ENCODE peak calls at places on chromosomes 3 and 15, in nine cellular contexts. A is nephron progenitor cell; V is CD8-positive, alpha-beta memory T cell; S is Daoy; J is brain microvascular endothelial cell; B is MCF 10A; I is OCI-M1; F is GDM1; U is stimulated activated CD4-positive, alpha-beta T cell treated with anti-CD3 and anti-CD28 coated beads, TNF-alpha, amount 100 ng/mL, for 4 hours. Q is an unnamed sample.

GRCh38 chr3:42780892-42781700 is 8.0 kb upstream of the CCDC13 start:
- DNase-seq in A (peak), V (no peak), S (peak), J (peak), B (peak), I (peak), F (peak), U (no peak), Q (no peak)

GRCh38 chr3:102471001-102471400 is 36.2 kb downstream of the ZPLD1 start:
- DNase-seq in A (no peak), V (no peak), S (peak), J (no peak), B (peak), I (no peak), F (no peak), U (no peak), Q (no peak)

GRCh38 chr3:168036654-168037419 is 58.9 kb downstream of the GOLIM4 start:
- DNase-seq in A (no peak), V (no peak), S (no peak), J (no peak), B (no peak), I (no peak), F (no peak), U (no peak), Q (no peak)

GRCh38 chr3:9852528-9852927 is 8.7 kb upstream of the RPUSD3 start:
- DNase-seq in A (no peak), V (no peak), S (no peak), J (no peak), B (no peak), I (peak), F (no peak), U (no peak), Q (no peak)

GRCh38 chr3:123098411-123099330 is 31.8 kb downstream of the PDIA5 start:
- DNase-seq in A (no peak), V (no peak), S (no peak), J (no peak), B (no peak), I (no peak), F (no peak), U (no peak), Q (no peak)

GRCh38 chr3:173465112-173465511 is 67.6 kb downstream of the NLGN1 start:
- DNase-seq in A (no peak), V (no peak), S (peak), J (peak), B (peak), I (no peak), F (no peak), U (no peak), Q (no peak)

GRCh38 chr3:49868951-49869454 is 703 bp downstream of the CAMKV start:
- DNase-seq in A (peak), V (no peak), S (no peak), J (no peak), B (no peak), I (no peak), F (no peak), U (no peak), Q (no peak)

GRCh38 chr3:129313983-129314756 is 35.5 kb downstream of the HMCES start:
- DNase-seq in A (no peak), V (no peak), S (peak), J (no peak), B (peak), I (peak), F (no peak), U (no peak), Q (no peak)

GRCh38 chr3:111828506-111828905 is 30.6 kb upstream of the PHLDB2 start:
- DNase-seq in A (no peak), V (no peak), S (no peak), J (no peak), B (no peak), I (no peak), F (no peak), U (no peak), Q (no peak)

GRCh38 chr3:72630614-72631344 is 217.5 kb downstream of the SHQ1 start:
- DNase-seq in A (peak), V (no peak), S (no peak), J (no peak), B (no peak), I (no peak), F (no peak), U (no peak), Q (no peak)

GRCh38 chr15:101025116-101025885 is 106.1 kb downstream of the LRRK1 start:
- DNase-seq in A (no peak), V (no peak), S (no peak), J (no peak), B (no peak), I (no peak), F (no peak), U (no peak), Q (no peak)